ENCODE peak calls at places on chromosomes 6 and 20, in four cellular contexts. L, Q, E and G are unnamed samples.

GRCh38 chr6:111894272-111894671 is 21.0 kb upstream of the FYN start:
- DNase-seq in E (no peak), Q (no peak), L (no peak), G (no peak)

GRCh38 chr6:166097914-166098522 is 69.6 kb downstream of the TBXT start:
- DNase-seq in Q (peak), L (peak), E (peak), G (peak)

GRCh38 chr20:63215101-63216040 is 560 bp downstream of the YTHDF1 start:
- DNase-seq in Q (no peak), E (no peak), L (peak), G (no peak)

GRCh38 chr20:10516529-10516928 is 81.4 kb downstream of the SLX4IP start:
- DNase-seq in L (no peak), Q (no peak), E (no peak), G (no peak)

GRCh38 chr6:48136856-48137255 is 25.9 kb upstream of the PTCHD4 start:
- DNase-seq in Q (no peak), E (no peak), L (peak), G (no peak)

GRCh38 chr20:6654490-6655247 is 112.8 kb upstream of the BMP2 start:
- DNase-seq in L (no peak), Q (peak), E (peak), G (no peak)

GRCh38 chr6:163318071-163318786 is 96.3 kb upstream of the QKI start:
- DNase-seq in L (no peak), Q (no peak), E (no peak), G (no peak)

GRCh38 chr6:31203345-31203979 is 33.0 kb upstream of the POU5F1 start:
- DNase-seq in L (peak), E (no peak), Q (peak), G (no peak)

GRCh38 chr6:144993870-144994269 is 708.7 kb downstream of the UTRN start:
- DNase-seq in L (peak), Q (no peak), E (no peak), G (no peak)

GRCh38 chr6:74137910-74138309 is 441.9 kb downstream of the CD109 start:
- DNase-seq in Q (no peak), L (peak), E (no peak), G (no peak)

GRCh38 chr6:2162089-2162465 is 83.3 kb downstream of the GMDS start:
- DNase-seq in Q (no peak), E (no peak), L (no peak), G (no peak)

GRCh38 chr6:11876934-11877433 is 98.4 kb upstream of the ADTRP start:
- DNase-seq in E (no peak), L (no peak), Q (no peak), G (no peak)

GRCh38 chr6:91485047-91485446 is 898.2 kb upstream of the MAP3K7 start:
- DNase-seq in E (no peak), Q (no peak), L (no peak), G (no peak)

GRCh38 chr6:100554228-100554627 is 89.5 kb upstream of the SIM1 start:
- DNase-seq in E (no peak), L (no peak), Q (no peak), G (no peak)

GRCh38 chr6:31531162-31531561 is 2.4 kb downstream of the MCCD1 start:
- DNase-seq in L (no peak), Q (no peak), E (no peak), G (no peak)

GRCh38 chr20:36527331-36528125 is 13.8 kb upstream of the MYL9 start:
- DNase-seq in Q (no peak), E (no peak), L (no peak), G (no peak)

GRCh38 chr6:7108964-7109836 is 1.4 kb downstream of the RREB1 start:
- DNase-seq in E (peak), L (peak), Q (peak), G (peak)

GRCh38 chr20:31594558-31595379 is 10.3 kb upstream of the ID1 start:
- DNase-seq in E (no peak), Q (no peak), L (no peak), G (no peak)

GRCh38 chr20:59792300-59792699 is 141.1 kb downstream of the SYCP2 start:
- DNase-seq in Q (no peak), L (no peak), E (no peak), G (no peak)

DNA sequence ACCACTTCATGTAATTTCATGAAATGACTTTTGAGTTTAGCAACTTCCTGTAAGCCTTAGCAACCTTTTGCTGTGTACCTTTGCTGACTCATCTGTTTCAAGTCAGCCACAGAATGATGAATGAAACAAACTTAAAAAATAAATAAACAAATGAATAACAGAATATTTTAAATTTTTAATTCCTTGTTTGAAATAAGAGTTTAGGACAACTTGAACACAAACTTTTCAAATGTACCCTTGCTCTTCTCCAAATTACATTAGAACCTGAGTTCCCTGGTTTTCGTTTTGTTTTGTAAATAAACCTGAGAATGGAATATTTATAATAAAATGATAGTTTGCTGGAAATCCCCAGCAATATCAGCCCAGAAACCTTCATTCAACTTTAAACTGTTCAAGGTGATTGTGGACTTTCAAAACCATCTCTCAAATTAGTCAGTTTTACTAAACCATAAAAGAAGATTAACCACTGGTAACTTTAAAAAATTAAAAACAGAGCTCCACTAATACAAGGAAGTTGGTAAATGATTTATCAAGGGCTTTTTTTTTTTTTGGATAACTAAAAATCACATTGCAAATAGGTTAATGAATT is 10.1 kb downstream of the MBOAT1 start:
- DNase-seq in L (peak), Q (no peak), E (no peak), G (no peak)
- H3K27ac ChIP-seq in L (no peak), Q (peak), E (no peak), G (no peak)

GRCh38 chr6:148343028-148343374 is 363 bp downstream of the SASH1 start:
- DNase-seq in L (no peak), E (no peak), Q (peak), G (no peak)

GRCh38 chr6:148345578-148345977 is 2.9 kb downstream of the SASH1 start:
- DNase-seq in Q (no peak), E (no peak), L (no peak), G (no peak)

GRCh38 chr6:148342146-148343027 is at the start of gene SASH1:
- DNase-seq in L (peak), E (peak), Q (peak), G (peak)

GRCh38 chr6:148345176-148345575 is 2.5 kb downstream of the SASH1 start:
- DNase-seq in E (no peak), Q (peak), L (no peak), G (peak)

GRCh38 chr6:148343383-148343782 is 745 bp downstream of the SASH1 start:
- DNase-seq in Q (no peak), E (no peak), L (no peak), G (no peak)
- TF ChIP-seq CTCF in Q (no peak), E (no peak), L (no peak), G (no peak)

GRCh38 chr20:53794529-53795115 is 201.0 kb upstream of the ZNF217 start:
- DNase-seq in Q (no peak), L (peak), E (no peak), G (no peak)
- H3K27ac ChIP-seq in Q (peak), L (peak), E (no peak), G (no peak)

GRCh38 chr6:150666071-150666470 is 66.4 kb downstream of the PLEKHG1 start:
- DNase-seq in E (peak), Q (no peak), L (peak), G (no peak)
- TF ChIP-seq CTCF in E (no peak), Q (no peak), L (no peak), G (no peak)